ENCODE peak calls at places on chromosomes 6 and 20, in ten cellular contexts. B is neural progenitor cell; Q is IMR-90; X is lung; N is OCI-LY7; E is A673; Y is GM12865; G is lower leg skin; C is Peyer's patch; O is CD8-positive, alpha-beta T cell. P is an unnamed sample.

GRCh38 chr6:125748534-125749111 is 809 bp upstream of the HEY2 start:
- DNase-seq in C (peak), E (peak), X (no peak), Y (no peak), N (no peak), G (no peak), Q (peak), O (no peak), B (peak), P (no peak)

GRCh38 chr6:137155830-137156229 is 17.6 kb downstream of the IL22RA2 start:
- DNase-seq in X (no peak), B (no peak), G (no peak), E (no peak), Y (peak), O (peak), C (no peak), N (peak), Q (no peak), P (no peak)

GRCh38 chr6:137870286-137870685 is 3.2 kb downstream of the TNFAIP3 start:
- DNase-seq in Y (no peak), N (no peak), B (no peak), E (no peak), X (no peak), G (no peak), O (no peak), Q (no peak), C (no peak), P (no peak)

GRCh38 chr6:36040958-36041357 is 13.3 kb downstream of the MAPK14 start:
- DNase-seq in O (no peak), N (no peak), X (no peak), Q (no peak), B (no peak), E (no peak), G (no peak), Y (no peak), C (no peak), P (no peak)

GRCh38 chr6:28945360-28945759 is 21.6 kb upstream of the TRIM27 start:
- DNase-seq in B (no peak), X (no peak), E (no peak), N (no peak), C (no peak), G (no peak), Q (no peak), Y (no peak), O (no peak), P (no peak)

GRCh38 chr6:19410477-19410876 is 426.7 kb upstream of the ID4 start:
- DNase-seq in C (no peak), N (no peak), B (no peak), O (no peak), E (no peak), X (no peak), G (no peak), Q (peak), Y (no peak), P (no peak)

GRCh38 chr20:5215592-5216304 is 88.9 kb downstream of the CDS2 start:
- DNase-seq in O (no peak), X (no peak), E (peak), Y (no peak), C (no peak), B (no peak), G (no peak), N (no peak), Q (peak), P (no peak)

GRCh38 chr6:3159805-3160781 is 2.7 kb upstream of the TUBB2A start:
- DNase-seq in B (peak), C (peak), Y (peak), Q (no peak), E (no peak), O (peak), X (no peak), N (peak), G (peak), P (no peak)

GRCh38 chr6:105714846-105715245 is 312.0 kb upstream of the PREP start:
- DNase-seq in O (no peak), C (no peak), Y (no peak), Q (no peak), E (no peak), B (no peak), X (no peak), N (no peak), G (no peak), P (no peak)

GRCh38 chr6:34391023-34391485 is 1.4 kb downstream of the NUDT3 start:
- DNase-seq in Q (peak), G (no peak), O (no peak), Y (peak), B (no peak), C (peak), E (peak), X (peak), N (peak), P (no peak)

GRCh38 chr6:84150680-84151079 is 76.8 kb downstream of the CEP162 start:
- DNase-seq in Y (peak), Q (peak), E (no peak), G (no peak), C (no peak), X (no peak), N (no peak), O (no peak), B (no peak), P (no peak)

GRCh38 chr6:101458341-101458740 is 64.8 kb downstream of the GRIK2 start:
- DNase-seq in Y (no peak), X (no peak), N (no peak), G (no peak), Q (peak), B (peak), C (no peak), O (no peak), E (peak), P (no peak)

GRCh38 chr6:146543940-146544661 is 468 bp downstream of the RAB32 start:
- DNase-seq in G (peak), Q (peak), X (peak), N (no peak), O (no peak), B (peak), E (no peak), C (no peak), Y (no peak), P (no peak)

GRCh38 chr6:20997143-20997792 is 463.0 kb downstream of the CDKAL1 start:
- DNase-seq in Q (no peak), E (no peak), B (no peak), O (no peak), N (no peak), Y (peak), X (no peak), G (no peak), C (no peak), P (no peak)

DNA sequence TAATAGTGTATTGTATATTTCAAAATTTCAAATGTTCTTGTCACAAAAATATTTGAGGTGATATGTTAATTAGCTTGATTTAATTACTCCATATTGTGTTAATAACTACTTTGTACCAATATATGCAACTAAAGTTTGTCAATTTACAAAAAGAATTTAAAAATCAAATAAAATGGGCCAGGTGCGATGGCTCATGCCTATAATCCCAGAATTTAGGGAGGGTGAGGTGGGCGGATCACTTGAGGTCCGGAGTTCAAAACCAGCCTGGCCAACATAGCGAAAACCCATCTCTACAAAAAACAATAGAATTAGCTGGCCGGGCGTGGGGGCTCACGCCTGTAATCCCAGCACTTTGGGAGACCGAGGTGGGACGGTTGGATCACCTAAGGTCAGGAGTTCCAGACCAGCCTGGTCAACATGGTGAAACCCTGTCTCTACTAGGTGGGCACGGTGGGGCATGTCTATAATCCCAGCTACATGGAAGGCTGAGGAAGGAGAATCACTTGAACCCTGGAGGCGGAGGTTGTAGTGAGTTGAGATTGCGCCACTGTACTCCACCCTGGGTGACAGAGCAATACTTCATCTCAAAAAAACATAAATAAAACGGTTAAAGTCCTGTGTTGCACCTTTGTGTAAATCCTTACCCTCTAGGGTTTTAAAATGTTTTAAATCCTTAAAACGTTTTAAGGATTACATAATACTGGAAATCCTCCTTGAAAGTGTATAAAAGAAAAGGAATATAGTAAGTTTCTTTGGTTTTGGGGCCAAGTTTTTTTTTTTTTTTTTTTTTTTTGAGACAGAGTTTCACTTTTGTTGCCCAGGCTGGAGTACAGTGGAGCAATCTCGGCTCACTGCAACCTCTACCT is 4.0 kb downstream of the HSPA1B start:
- DNase-seq in E (no peak), B (no peak), X (no peak), C (no peak), N (no peak), O (no peak), G (no peak), Y (no peak), Q (no peak), P (no peak)
- TF ChIP-seq CTCF in E (no peak), B (no peak), X (no peak), C (no peak), N (no peak), O (no peak), G (no peak), Y (no peak), Q (no peak), P (no peak)

DNA sequence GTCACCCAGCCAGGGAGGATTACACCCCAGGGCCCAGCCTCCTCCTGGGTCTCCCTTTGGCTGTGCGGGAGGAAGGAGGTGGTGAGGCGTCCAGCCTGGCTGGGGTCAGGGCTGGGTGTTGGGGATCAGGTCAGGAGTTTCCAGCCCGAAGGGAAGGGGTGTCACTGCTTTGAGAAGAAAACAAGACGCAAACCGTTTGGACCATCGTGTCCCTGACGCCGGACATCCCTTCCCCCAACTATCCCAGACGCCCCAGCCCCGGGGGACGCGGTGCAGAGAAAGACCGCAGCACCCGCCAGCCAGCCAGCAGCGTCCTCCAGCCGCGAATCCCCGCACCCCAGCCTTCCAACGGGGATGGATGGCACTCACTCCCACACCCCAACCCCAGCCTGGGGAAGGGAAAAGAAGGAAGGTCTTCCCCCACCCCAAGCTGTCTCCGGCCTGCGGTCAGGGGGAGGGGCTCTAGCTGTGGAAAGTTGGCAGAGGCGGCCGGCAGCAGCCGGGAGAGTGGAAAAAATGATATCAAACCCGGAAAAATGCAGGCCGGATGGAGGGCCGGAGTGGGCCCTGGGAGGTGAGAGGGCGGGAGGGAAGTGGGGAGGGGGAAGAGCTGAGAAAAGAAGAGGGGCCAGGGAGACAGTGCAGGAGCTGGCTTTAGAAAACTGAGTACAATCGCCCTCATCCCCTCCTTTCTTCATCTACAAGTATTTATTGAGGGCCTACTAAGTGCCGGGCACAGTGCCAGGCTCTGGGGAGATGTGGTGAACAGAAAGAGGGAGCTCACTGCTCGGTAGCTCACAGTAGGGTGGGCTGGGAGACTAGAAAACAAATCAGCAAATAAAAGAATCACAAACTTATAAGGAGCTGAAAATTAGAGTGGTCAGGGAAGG is 10.6 kb downstream of the REM1 start:
- DNase-seq in N (no peak), B (no peak), E (no peak), Y (no peak), X (peak), C (no peak), G (peak), O (no peak), Q (peak), P (no peak)
- H3K4me3 ChIP-seq in N (no peak), B (no peak), E (no peak), Y (no peak), X (no peak), C (no peak), G (no peak), O (no peak), Q (no peak), P (no peak)

GRCh38 chr20:39225536-39225935 is 263.4 kb downstream of the DHX35 start:
- DNase-seq in O (no peak), B (no peak), E (no peak), N (no peak), Y (no peak), Q (no peak), C (no peak), G (no peak), X (no peak), P (no peak)
- TF ChIP-seq CTCF in O (no peak), B (no peak), E (no peak), N (no peak), Y (no peak), Q (no peak), C (no peak), G (no peak), X (no peak), P (no peak)

DNA sequence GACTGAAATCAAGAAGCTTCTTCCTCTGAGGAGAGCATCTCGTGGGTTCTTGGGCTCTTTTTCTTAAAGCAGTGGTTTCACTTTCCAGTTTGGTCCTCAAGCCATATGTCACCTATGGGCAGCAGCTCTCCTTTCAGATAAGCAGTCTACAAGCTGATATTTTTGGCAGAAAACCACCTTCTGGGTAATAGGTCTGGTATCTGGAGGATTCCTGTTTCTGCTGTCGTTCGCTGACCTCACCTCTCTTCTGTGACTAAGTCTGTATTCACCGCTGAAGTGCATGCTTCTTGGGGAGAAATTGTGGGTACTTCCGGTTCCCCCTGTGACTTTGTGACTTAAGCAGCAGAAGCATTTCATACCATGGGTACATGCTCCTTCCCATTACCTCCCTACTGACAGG is 193.6 kb downstream of the EDN1 start:
- DNase-seq in Y (peak), Q (peak), C (no peak), B (no peak), X (no peak), O (no peak), G (no peak), N (peak), E (no peak), P (peak)
- H3K4me3 ChIP-seq in Y (peak), Q (peak), C (no peak), B (no peak), X (no peak), O (peak), G (no peak), N (no peak), E (no peak), P (peak)

GRCh38 chr20:62192635-62193034 is 9.8 kb downstream of the MTG2 start:
- DNase-seq in C (no peak), O (no peak), Q (no peak), G (no peak), E (no peak), N (no peak), Y (no peak), X (no peak), B (no peak), P (no peak)
- TF ChIP-seq CTCF in C (no peak), O (no peak), Q (no peak), G (no peak), E (no peak), N (no peak), Y (no peak), X (no peak), B (no peak), P (no peak)

GRCh38 chr20:61353996-61354390 is 101.9 kb downstream of the CDH4 start:
- DNase-seq in O (no peak), E (no peak), X (no peak), C (no peak), N (no peak), Q (no peak), G (no peak), Y (no peak), B (no peak), P (no peak)
- H3K4me3 ChIP-seq in O (no peak), E (no peak), X (no peak), C (no peak), N (no peak), Q (no peak), G (no peak), Y (no peak), B (no peak), P (no peak)

DNA sequence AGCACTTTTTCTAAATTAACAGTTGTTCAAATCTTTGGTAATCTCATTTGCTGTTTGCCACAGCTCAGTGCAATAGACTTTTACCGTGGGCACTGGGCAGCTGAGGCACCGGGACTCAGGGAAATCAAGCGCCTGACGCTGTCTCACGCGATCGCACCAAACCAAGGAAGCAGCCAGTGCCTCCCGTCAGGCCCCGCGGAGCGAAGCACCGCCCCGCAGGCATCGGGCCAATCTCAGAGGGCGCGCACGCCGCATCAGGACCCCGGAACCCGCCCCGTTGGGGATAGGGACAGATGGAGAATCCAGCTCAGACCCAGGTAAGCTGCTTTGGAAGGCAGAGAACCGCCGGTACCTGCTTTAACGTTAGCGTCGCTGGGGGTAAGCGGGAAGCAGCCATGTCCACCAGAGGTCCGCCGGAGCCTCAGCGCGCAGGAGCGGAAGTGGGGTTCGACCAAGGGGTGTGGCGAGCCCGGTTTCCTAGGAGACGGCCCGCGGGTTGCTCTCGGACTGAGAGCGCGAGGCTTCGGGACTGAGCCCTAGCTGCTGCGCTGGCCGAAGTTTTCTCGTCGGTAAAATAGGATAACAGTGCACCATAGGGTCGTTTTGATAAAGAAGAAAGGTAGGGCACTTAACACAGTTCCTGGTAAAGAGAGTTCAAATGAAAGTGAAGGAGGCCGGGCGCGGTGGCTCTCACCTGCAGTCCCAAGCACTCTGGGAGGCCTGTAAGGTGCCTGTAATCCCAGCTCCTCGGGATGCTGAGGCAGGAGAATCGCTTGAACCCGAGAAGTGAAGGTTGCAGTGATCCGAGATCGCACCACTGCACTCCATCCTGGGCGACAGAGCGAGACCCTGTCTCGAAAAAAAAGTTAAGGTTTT is at the start of gene LYRM2:
- DNase-seq in B (peak), E (peak), X (peak), C (peak), G (peak), O (peak), Y (peak), N (peak), Q (peak), P (peak)
- TF ChIP-seq CTCF in B (peak), E (peak), X (no peak), C (peak), G (no peak), O (no peak), Y (no peak), N (no peak), Q (no peak), P (no peak)

GRCh38 chr20:36255445-36255844 is 19.2 kb downstream of the AAR2 start:
- DNase-seq in N (no peak), E (no peak), B (no peak), O (no peak), Q (no peak), Y (no peak), C (no peak), X (no peak), G (no peak), P (no peak)
- H3K4me3 ChIP-seq in N (no peak), E (no peak), B (no peak), O (no peak), Q (no peak), Y (no peak), C (no peak), X (no peak), G (no peak), P (no peak)

P was measured in GM12864.